ENCODE peak calls at places on chromosome 1, in five cellular contexts. J, B, P, N and M are unnamed samples.

GRCh38 chr1:167400359-167400953 is 117.9 kb downstream of the CD247 start:
- DNase-seq in J (no peak), B (no peak), P (no peak), N (no peak), M (no peak)

GRCh38 chr1:77300566-77300965 is 18.7 kb downstream of the AK5 start:
- DNase-seq in J (no peak), B (no peak), P (no peak), N (no peak), M (no peak)

GRCh38 chr1:62621907-62622306 is 24.6 kb downstream of the ANGPTL3 start:
- DNase-seq in J (peak; percentile 87), B (no peak), P (no peak), N (no peak), M (peak; percentile 74)

GRCh38 chr1:172826096-172826741 is 167.3 kb downstream of the FASLG start:
- DNase-seq in J (peak; percentile 87), B (no peak), P (peak; percentile 37), N (peak; percentile 7), M (peak; percentile 91)

GRCh38 chr1:90356101-90356500 is 361.0 kb downstream of the BARHL2 start:
- DNase-seq in J (no peak), B (no peak), P (no peak), N (no peak), M (no peak)

GRCh38 chr1:212106286-212106792 is 70.8 kb downstream of the DTL start:
- DNase-seq in J (no peak), B (no peak), P (no peak), N (no peak), M (no peak)

GRCh38 chr1:12251442-12251841 is 21.6 kb downstream of the VPS13D start:
- DNase-seq in J (peak; percentile 63), B (no peak), P (no peak), N (no peak), M (no peak)

GRCh38 chr1:51236548-51237312 is 657 bp downstream of the RNF11 start:
- DNase-seq in J (peak; percentile 55), B (no peak), P (peak; percentile 42), N (peak; percentile 67), M (peak; percentile 92)

GRCh38 chr1:10714337-10715114 is 81.9 kb downstream of the CASZ1 start:
- DNase-seq in J (peak; percentile 42), B (no peak), P (no peak), N (no peak), M (no peak)

GRCh38 chr1:227318003-227318851 is at the start of gene CDC42BPA:
- DNase-seq in J (peak; percentile 90), B (peak; percentile 95), P (peak; percentile 83), N (peak; percentile 81), M (peak; percentile 88)

GRCh38 chr1:165075725-165076370 is 280.7 kb downstream of the LMX1A start:
- DNase-seq in J (peak; percentile 10), B (peak; percentile 11), P (no peak), N (no peak), M (peak; percentile 33)

GRCh38 chr1:99645199-99645598 is 714 bp upstream of the PALMD start:
- DNase-seq in J (peak; percentile 57), B (no peak), P (no peak), N (no peak), M (peak; percentile 93)

GRCh38 chr1:157496121-157496526 is 56.2 kb downstream of the FCRL5 start:
- DNase-seq in J (peak; percentile 2), B (no peak), P (peak; percentile 32), N (no peak), M (peak; percentile 54)